ENCODE peak calls at places on chromosomes 4 and X, in six cellular contexts. U is fibroblast of lung, O is tibial artery, B is endodermal cell, G is H9, F is prostate gland. J is an unnamed sample.

GRCh38 chr4:2842667-2843022 is 999 bp upstream of the ADD1 start:
- DNase-seq in B (no peak), F (no peak), G (peak; percentile 34), U (peak; percentile 10), O (no peak), J (no peak)

GRCh38 chr4:80197601-80198444 is 520 bp downstream of the PRDM8 start:
- DNase-seq in B (peak; percentile 79), U (peak; percentile 39), G (peak; percentile 70), F (no peak), O (peak; percentile 34), J (no peak)

GRCh38 chr4:107600456-107600855 is 119.6 kb downstream of the PAPSS1 start:
- DNase-seq in O (no peak), G (no peak), F (no peak), B (no peak), U (peak; percentile 83), J (no peak)

GRCh38 chrX:19867411-19867732 is 20.0 kb downstream of the SH3KBP1 start:
- DNase-seq in O (no peak), G (no peak), F (no peak), B (no peak), U (peak; percentile 49), J (no peak)

GRCh38 chr4:43352859-43353258 is 460.3 kb downstream of the GRXCR1 start:
- DNase-seq in B (no peak), U (no peak), F (no peak), O (no peak), G (no peak), J (no peak)

GRCh38 chr4:77852892-77853495 is 9.6 kb upstream of the MRPL1 start:
- DNase-seq in O (no peak), U (no peak), F (no peak), G (no peak), B (no peak), J (no peak)

GRCh38 chr4:155602351-155603140 is 64.1 kb upstream of the GUCY1A1 start:
- DNase-seq in U (no peak), B (no peak), F (no peak), G (no peak), O (no peak), J (no peak)

GRCh38 chr4:20127626-20128025 is 124.1 kb upstream of the SLIT2 start:
- DNase-seq in B (no peak), O (no peak), U (peak; percentile 45), F (no peak), G (no peak), J (no peak)

GRCh38 chr4:103018391-103019318 is 850 bp downstream of the SLC9B1 start:
- DNase-seq in B (no peak), U (no peak), G (no peak), O (no peak), F (peak; percentile 19), J (peak; percentile 55)

GRCh38 chr4:101824500-101824899 is 34.0 kb downstream of the BANK1 start:
- DNase-seq in F (no peak), G (no peak), B (no peak), O (no peak), U (no peak), J (no peak)

GRCh38 chr4:76589872-76590846 is 155.1 kb downstream of the SHROOM3 start:
- DNase-seq in U (peak; percentile 99), G (peak; percentile 94), B (peak; percentile 94), F (no peak), O (no peak), J (peak; percentile 71)

GRCh38 chr4:114890773-114891172 is 222.6 kb downstream of the NDST4 start:
- DNase-seq in U (no peak), O (no peak), F (no peak), B (no peak), G (no peak), J (no peak)

GRCh38 chr4:41203169-41203568 is 11.2 kb downstream of the APBB2 start:
- DNase-seq in U (peak; percentile 62), O (no peak), F (no peak), G (no peak), B (no peak), J (no peak)

GRCh38 chrX:9606971-9607370 is 142.1 kb downstream of the TBL1X start:
- DNase-seq in F (no peak), G (no peak), U (no peak), O (no peak), B (no peak), J (no peak)

GRCh38 chr4:7156273-7157139 is 35.8 kb upstream of the SORCS2 start:
- DNase-seq in O (peak; percentile 5), B (peak; percentile 87), F (no peak), G (peak; percentile 79), U (peak; percentile 37), J (peak; percentile 54)

GRCh38 chr4:4601803-4602369 is 60.0 kb upstream of the STX18 start:
- DNase-seq in U (no peak), O (no peak), F (no peak), G (no peak), B (no peak), J (no peak)

GRCh38 chrX:16851827-16852226 is 18.3 kb downstream of the RBBP7 start:
- DNase-seq in F (no peak), U (no peak), B (no peak), O (no peak), G (no peak), J (no peak)

GRCh38 chrX:102723456-102723855 is 2.9 kb downstream of the GPRASP3 start:
- DNase-seq in F (no peak), U (peak; percentile 14), G (no peak), O (no peak), B (no peak), J (no peak)

GRCh38 chr4:113069212-113069892 is 19.9 kb downstream of the ANK2 start:
- DNase-seq in O (no peak), B (no peak), U (peak; percentile 3), G (no peak), F (no peak), J (no peak)

GRCh38 chr4:158163941-158164665 is 8.7 kb downstream of the GASK1B start:
- DNase-seq in O (no peak), U (peak; percentile 30), F (no peak), B (no peak), G (no peak), J (no peak)

GRCh38 chr4:158161561-158162354 is 11.1 kb downstream of the GASK1B start:
- DNase-seq in G (no peak), B (no peak), F (no peak), O (peak; percentile 56), U (peak; percentile 98), J (no peak)

GRCh38 chr4:158166701-158167100 is 6.1 kb downstream of the GASK1B start:
- DNase-seq in F (no peak), U (no peak), B (no peak), G (no peak), O (no peak), J (no peak)

GRCh38 chr4:158162637-158163036 is 10.2 kb downstream of the GASK1B start:
- DNase-seq in G (no peak), F (no peak), B (no peak), O (no peak), U (peak; percentile 31), J (no peak)

GRCh38 chr4:158164849-158165248 is 8.0 kb downstream of the GASK1B start:
- DNase-seq in O (no peak), B (no peak), U (no peak), F (no peak), G (no peak), J (no peak)
- H3K4me1 ChIP-seq in O (peaks cover 31% of the 10 kb centered on the region), B (peaks cover 4% of the 10 kb centered on the region), U (peaks cover 4% of the 10 kb centered on the region), F (no peaks in the 10 kb centered on the region), G (no peaks in the 10 kb centered on the region), J (peaks cover 5% of the 10 kb centered on the region)

GRCh38 chr4:6043843-6044242 is 25.6 kb upstream of the C4orf50 start:
- DNase-seq in U (no peak), F (no peak), G (no peak), O (no peak), B (no peak), J (no peak)
- H3K27me3 ChIP-seq in U (no peaks in the 10 kb centered on the region), F (no peaks in the 10 kb centered on the region), G (no peaks in the 10 kb centered on the region), O (peaks cover 33% of the 10 kb centered on the region), B (no peaks in the 10 kb centered on the region), J (no peaks in the 10 kb centered on the region)

GRCh38 chr4:86942185-86942666 is 7.4 kb downstream of the AFF1 start:
- DNase-seq in U (peak; percentile 73), F (no peak), O (no peak), G (no peak), B (no peak), J (no peak)

GRCh38 chr4:86939123-86939522 is 4.3 kb downstream of the AFF1 start:
- DNase-seq in G (no peak), F (no peak), U (no peak), O (no peak), B (no peak), J (no peak)

GRCh38 chr4:86939737-86940141 is 4.9 kb downstream of the AFF1 start:
- DNase-seq in U (peak; percentile 49), F (no peak), G (no peak), O (no peak), B (no peak), J (no peak)

GRCh38 chr4:86940176-86940575 is 5.4 kb downstream of the AFF1 start:
- DNase-seq in G (no peak), U (peak; percentile 28), B (no peak), O (no peak), F (no peak), J (no peak)

GRCh38 chr4:86940920-86941460 is 6.2 kb downstream of the AFF1 start:
- DNase-seq in U (no peak), O (no peak), F (no peak), B (peak; percentile 30), G (no peak), J (no peak)
- H3K4me1 ChIP-seq in U (peaks cover 2% of the 10 kb centered on the region), O (peaks cover 53% of the 10 kb centered on the region), F (peaks cover 7% of the 10 kb centered on the region), B (no peaks in the 10 kb centered on the region), G (peaks cover 10% of the 10 kb centered on the region), J (peaks cover 17% of the 10 kb centered on the region)

DNA sequence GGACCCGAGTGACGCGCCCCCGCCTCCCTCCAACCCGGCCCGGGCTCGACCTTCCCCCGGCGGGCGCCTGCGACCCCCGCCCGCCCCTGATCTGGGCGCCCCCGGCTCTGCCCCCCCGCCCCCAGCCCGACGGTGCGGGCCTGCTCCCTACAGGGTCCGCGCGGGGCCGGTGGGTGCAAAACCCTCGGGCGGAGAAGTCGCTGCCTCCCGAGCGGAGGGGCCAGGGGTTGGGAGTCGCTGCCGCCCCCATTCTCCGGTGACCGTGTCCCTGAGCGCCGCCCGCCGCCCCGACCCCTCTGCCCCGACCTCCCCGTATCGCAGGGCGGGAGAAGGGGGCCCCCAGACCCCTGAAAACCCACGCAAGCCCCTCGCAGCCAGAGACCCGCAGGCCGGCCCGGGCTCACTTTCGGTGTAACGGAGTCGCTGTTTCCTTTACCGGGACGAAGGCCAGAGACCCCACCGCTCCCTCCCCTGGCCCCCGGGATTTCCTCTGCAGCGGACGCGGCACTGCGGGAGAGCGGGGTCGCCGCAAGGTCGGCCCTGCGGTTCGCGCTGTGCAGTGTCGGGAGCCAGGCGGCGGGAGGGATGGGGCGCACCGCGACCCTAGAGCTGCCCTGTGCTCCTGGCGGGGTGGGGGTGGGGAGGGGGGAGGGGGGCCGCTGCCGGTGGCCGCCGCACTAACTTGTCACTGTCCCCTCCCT is 729 bp upstream of the CPLX1 start:
- DNase-seq in F (no peak), U (no peak), B (peak; percentile 80), G (peak; percentile 47), O (no peak), J (no peak)
- H3K27me3 ChIP-seq in F (peaks cover 20% of the 10 kb centered on the region), U (peaks cover 36% of the 10 kb centered on the region), B (peaks cover 62% of the 10 kb centered on the region), G (peaks cover 30% of the 10 kb centered on the region), O (peaks cover 95% of the 10 kb centered on the region), J (no peaks in the 10 kb centered on the region)

J was measured in right cardiac atrium.